ENCODE peak calls at places on chromosomes 2 and 18, in nine cellular contexts. I is stimulated activated CD4-positive, alpha-beta T cell treated with anti-CD3 and anti-CD28 coated beads, Interleukin-4, amount 100 ng/mL, for 4 hours; E is brain microvascular endothelial cell; D is RWPE1; C is activated T-helper 9 cell treated with anti-CD3 and anti-CD28 coated beads, Interleukin-2, amount 50 U/mL, for 16 hours; Q is activated CD8-positive, alpha-beta T cell treated with anti-CD3 and anti-CD28 coated beads for 36 hours; F is activated B cell treated with CpG ODN at 0.5 μM for 24 hours; M is COR-L47; N is Peyer's patch. Z is an unnamed sample.

GRCh38 chr2:175922160-175922559 is 79.9 kb downstream of the LNPK start:
- DNase-seq in Q (no peak), N (no peak), D (no peak), I (no peak), E (no peak), M (no peak), F (no peak), C (no peak), Z (no peak)

GRCh38 chr2:233418761-233419625 is 64.7 kb downstream of the DGKD start:
- DNase-seq in D (peak), C (no peak), E (peak), I (peak), F (peak), M (no peak), Q (peak), N (peak), Z (peak)

GRCh38 chr2:144480257-144480656 is 39.7 kb downstream of the ZEB2 start:
- DNase-seq in E (no peak), F (no peak), D (no peak), N (no peak), Q (no peak), M (no peak), I (no peak), C (no peak), Z (no peak)

GRCh38 chr2:84766791-84767190 is 114.1 kb downstream of the TRABD2A start:
- DNase-seq in I (no peak), E (no peak), D (no peak), M (no peak), C (no peak), N (no peak), F (no peak), Q (no peak), Z (no peak)

GRCh38 chr2:183063083-183063482 is 15.5 kb upstream of the DUSP19 start:
- DNase-seq in N (no peak), Q (no peak), I (no peak), M (no peak), D (no peak), C (no peak), F (no peak), E (peak), Z (peak)

GRCh38 chr2:235212501-235212900 is 260.7 kb downstream of the SH3BP4 start:
- DNase-seq in C (no peak), I (no peak), D (no peak), E (no peak), F (no peak), M (no peak), N (no peak), Q (no peak), Z (no peak)

GRCh38 chr2:29733945-29734344 is 187.4 kb downstream of the ALK start:
- DNase-seq in Q (no peak), D (no peak), N (no peak), F (no peak), E (no peak), M (no peak), I (no peak), C (no peak), Z (no peak)

GRCh38 chr2:75523313-75524275 is 37.1 kb downstream of the EVA1A start:
- DNase-seq in I (no peak), D (peak), M (no peak), C (no peak), N (no peak), F (no peak), E (peak), Q (no peak), Z (peak)

GRCh38 chr2:110153416-110153815 is 37.8 kb upstream of the MALL start:
- DNase-seq in C (no peak), I (no peak), E (no peak), M (no peak), F (no peak), D (no peak), Q (no peak), N (no peak), Z (no peak)

GRCh38 chr2:109032229-109032800 is 43.3 kb upstream of the EDAR start:
- DNase-seq in I (peak), D (no peak), N (peak), E (no peak), F (no peak), C (no peak), Q (peak), M (no peak), Z (no peak)

GRCh38 chr2:15588329-15588919 is 3.2 kb upstream of the DDX1 start:
- DNase-seq in N (peak), M (peak), D (peak), F (no peak), C (no peak), E (peak), I (peak), Q (peak), Z (peak)

GRCh38 chr2:103484906-103485305 is 723.1 kb downstream of the TMEM182 start:
- DNase-seq in F (no peak), D (no peak), E (no peak), M (no peak), Q (no peak), C (no peak), N (no peak), I (no peak), Z (no peak)

GRCh38 chr2:240244543-240244942 is 104.1 kb upstream of the OTOS start:
- DNase-seq in E (no peak), M (no peak), C (no peak), Q (no peak), N (no peak), D (no peak), F (no peak), I (no peak), Z (no peak)

GRCh38 chr2:42742740-42743666 is 20.9 kb downstream of the OXER1 start:
- DNase-seq in D (no peak), E (no peak), N (no peak), F (no peak), M (no peak), Q (no peak), C (no peak), I (no peak), Z (no peak)

GRCh38 chr2:130252880-130253645 is 54.8 kb upstream of the TUBA3E start:
- DNase-seq in F (no peak), I (no peak), N (no peak), C (no peak), E (no peak), M (peak), Q (no peak), D (peak), Z (no peak)

GRCh38 chr2:226756131-226756530 is 43.5 kb downstream of the IRS1 start:
- DNase-seq in Q (no peak), M (no peak), N (no peak), I (no peak), C (no peak), E (peak), F (no peak), D (peak), Z (no peak)

GRCh38 chr2:120403676-120404075 is 57.7 kb downstream of the INHBB start:
- DNase-seq in E (no peak), M (no peak), C (no peak), N (no peak), D (peak), F (no peak), I (no peak), Q (no peak), Z (no peak)

GRCh38 chr18:27627927-27628326 is 442.8 kb upstream of the CHST9 start:
- DNase-seq in D (no peak), F (no peak), N (no peak), C (no peak), I (no peak), M (no peak), Q (no peak), E (no peak), Z (no peak)

GRCh38 chr2:118048396-118048795 is 34.5 kb upstream of the CCDC93 start:
- DNase-seq in M (no peak), N (no peak), E (no peak), C (no peak), Q (no peak), D (no peak), F (no peak), I (no peak), Z (no peak)

Z was measured in GM20000.